ENCODE peak calls at places on chromosome 22, in eight cellular contexts. M, P, N, E, S, Q, T and K are unnamed samples.

GRCh38 chr22:49643998-49644397 is 183.7 kb downstream of the BRD1 start:
- DNase-seq in M (no peak), P (no peak), N (no peak), E (no peak), S (no peak), Q (no peak), T (no peak), K (no peak)

GRCh38 chr22:25051983-25052710 is 99.6 kb downstream of the KIAA1671 start:
- DNase-seq in M (no peak), P (no peak), N (no peak), E (no peak), S (no peak), Q (no peak), T (no peak), K (no peak)

GRCh38 chr22:31630331-31631329 is 31.4 kb downstream of the PISD start:
- DNase-seq in M (peak; percentile 87), P (peak; percentile 78), N (peak; percentile 87), E (peak; percentile 44), S (peak; percentile 82), Q (peak; percentile 74), T (peak; percentile 80), K (peak; percentile 86)

GRCh38 chr22:20267441-20268288 is 453 bp downstream of the RTN4R start:
- DNase-seq in M (peak; percentile 16), P (no peak), N (no peak), E (no peak), S (peak; percentile 27), Q (no peak), T (no peak), K (no peak)

GRCh38 chr22:22357024-22357868 is 112.7 kb downstream of the VPREB1 start:
- DNase-seq in M (peak; percentile 70), P (peak; percentile 8), N (peak; percentile 78), E (peak; percentile 68), S (peak; percentile 94), Q (peak; percentile 83), T (peak; percentile 45), K (peak; percentile 85)

GRCh38 chr22:38832005-38832978 is 11.5 kb downstream of the NPTXR start:
- DNase-seq in M (no peak), P (no peak), N (no peak), E (no peak), S (no peak), Q (no peak), T (no peak), K (no peak)

GRCh38 chr22:17133137-17133536 is 12.0 kb upstream of the TMEM121B start:
- DNase-seq in M (no peak), P (no peak), N (no peak), E (no peak), S (no peak), Q (no peak), T (no peak), K (no peak)

GRCh38 chr22:22746061-22746962 is 101.9 kb downstream of the GGTLC2 start:
- DNase-seq in M (no peak), P (no peak), N (no peak), E (no peak), S (no peak), Q (no peak), T (no peak), K (no peak)

GRCh38 chr22:17896552-17896951 is 122.3 kb upstream of the BID start:
- DNase-seq in M (no peak), P (no peak), N (no peak), E (peak; percentile 44), S (peak; percentile 42), Q (no peak), T (no peak), K (peak; percentile 48)

GRCh38 chr22:20650294-20651207 is 123.4 kb upstream of the SERPIND1 start:
- DNase-seq in M (no peak), P (no peak), N (no peak), E (no peak), S (peak; percentile 1), Q (no peak), T (no peak), K (peak; percentile 5)

GRCh38 chr22:19638282-19639015 is 75.9 kb upstream of the SEPTIN5 start:
- DNase-seq in M (no peak), P (no peak), N (no peak), E (no peak), S (no peak), Q (no peak), T (no peak), K (no peak)

GRCh38 chr22:17678817-17679385 is 40.3 kb downstream of the BCL2L13 start:
- DNase-seq in M (no peak), P (no peak), N (no peak), E (no peak), S (no peak), Q (no peak), T (no peak), K (no peak)

GRCh38 chr22:18056802-18057474 is 20.9 kb upstream of the PEX26 start:
- DNase-seq in M (no peak), P (no peak), N (peak; percentile 23), E (no peak), S (no peak), Q (no peak), T (no peak), K (no peak)